ENCODE peak calls at places on chromosomes 7 and 10, in five cellular contexts. C is mesenchymal stem cell, O is H1, G is trophoblast cell, Z is IMR-90. Q is an unnamed sample.

GRCh38 chr7:116271980-116272886 is 61.9 kb downstream of the TES start:
- DNase-seq in Z (peak), O (no peak), G (peak), C (peak), Q (no peak)

GRCh38 chr10:95464280-95464679 is 96.9 kb downstream of the SORBS1 start:
- DNase-seq in O (no peak), C (no peak), Z (no peak), G (no peak), Q (no peak)

GRCh38 chr7:110246118-110246517 is 844.8 kb upstream of the LRRN3 start:
- DNase-seq in O (no peak), G (no peak), C (no peak), Z (no peak), Q (no peak)

GRCh38 chr7:105487559-105488218 is 34.4 kb downstream of the PUS7 start:
- DNase-seq in C (peak), Z (peak), G (peak), O (no peak), Q (peak)

GRCh38 chr10:117694251-117694650 is 151.7 kb downstream of the EMX2 start:
- DNase-seq in G (no peak), C (peak), Z (no peak), O (no peak), Q (no peak)

GRCh38 chr7:18978108-18978495 is 139.3 kb downstream of the TWIST1 start:
- DNase-seq in C (peak), Z (peak), O (no peak), G (no peak), Q (no peak)

GRCh38 chr7:131586259-131586658 is 29.8 kb upstream of the PODXL start:
- DNase-seq in C (no peak), G (no peak), Z (no peak), O (no peak), Q (no peak)

GRCh38 chr7:66255533-66256100 is 50.5 kb downstream of the TPST1 start:
- DNase-seq in G (no peak), C (peak), Z (peak), O (no peak), Q (no peak)

GRCh38 chr10:35789996-35790395 is 147.9 kb upstream of the FZD8 start:
- DNase-seq in G (no peak), O (no peak), Z (peak), C (peak), Q (no peak)

GRCh38 chr7:156892086-156892800 is 740 bp downstream of the LMBR1 start:
- DNase-seq in C (peak), O (no peak), G (no peak), Z (no peak), Q (peak)

GRCh38 chr7:22120391-22121053 is 174.8 kb upstream of the CDCA7L start:
- DNase-seq in G (no peak), C (no peak), Z (no peak), O (no peak), Q (no peak)

GRCh38 chr10:83612050-83612449 is 527.3 kb upstream of the GHITM start:
- DNase-seq in G (no peak), O (no peak), Z (peak), C (peak), Q (no peak)

GRCh38 chr10:77887631-77888355 is 38.8 kb downstream of the DLG5 start:
- DNase-seq in Z (no peak), O (no peak), G (no peak), C (no peak), Q (no peak)

GRCh38 chr7:116966606-116967005 is 13.3 kb downstream of the ST7 start:
- DNase-seq in G (no peak), C (no peak), Z (no peak), O (no peak), Q (no peak)

GRCh38 chr7:138247081-138247480 is 170.8 kb downstream of the AKR1D1 start:
- DNase-seq in C (no peak), Z (no peak), G (peak), O (no peak), Q (no peak)

GRCh38 chr10:69766161-69766910 is 35.4 kb upstream of the COL13A1 start:
- DNase-seq in O (no peak), Z (no peak), C (no peak), G (no peak), Q (no peak)

GRCh38 chr7:5423272-5423843 is at the start of gene TNRC18:
- DNase-seq in O (no peak), C (no peak), G (no peak), Z (no peak), Q (no peak)

GRCh38 chr7:5420108-5420840 is 3.4 kb downstream of the TNRC18 start:
- DNase-seq in Z (no peak), C (no peak), G (no peak), O (no peak), Q (no peak)

GRCh38 chr7:5422324-5423271 is 1.0 kb downstream of the TNRC18 start:
- DNase-seq in Z (peak), C (peak), O (no peak), G (no peak), Q (no peak)

GRCh38 chr7:5420841-5421625 is 2.6 kb downstream of the TNRC18 start:
- DNase-seq in Z (no peak), G (no peak), O (no peak), C (peak), Q (no peak)

GRCh38 chr7:5421626-5422323 is 1.9 kb downstream of the TNRC18 start:
- DNase-seq in G (no peak), O (no peak), Z (peak), C (peak), Q (no peak)
- H2BK120ac ChIP-seq in G (peak), O (no peak), Z (peak), C (peak), Q (peak)

DNA sequence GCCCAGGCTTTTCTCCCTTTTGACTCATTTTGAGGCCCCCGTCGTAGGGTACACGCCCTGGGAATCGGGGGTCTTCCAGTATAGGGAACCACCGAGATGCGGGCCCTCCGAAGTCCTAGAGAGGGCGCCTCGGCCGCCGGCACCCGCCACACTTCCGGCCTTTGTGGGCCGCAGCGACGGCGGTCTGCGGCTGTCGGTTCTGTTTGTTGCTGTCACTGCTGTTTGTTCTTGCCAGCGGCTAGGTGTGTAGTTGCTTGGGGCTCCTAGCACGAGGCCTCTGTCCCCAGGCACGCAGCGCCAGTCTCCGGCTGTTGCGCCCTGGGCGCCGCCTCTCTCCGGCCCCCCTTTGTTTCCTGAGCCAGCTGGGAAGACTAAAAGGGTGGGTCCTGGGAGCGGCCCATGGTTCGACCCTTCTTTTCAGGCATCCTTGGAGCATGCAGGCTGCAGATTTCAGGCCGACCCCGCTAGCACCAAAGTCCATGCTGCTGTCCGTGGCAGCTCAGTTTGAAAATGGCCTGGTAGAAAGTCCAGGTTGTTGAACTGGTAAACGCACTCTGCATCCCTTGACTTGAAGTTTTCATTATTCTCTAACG is 17.8 kb upstream of the ZKSCAN1 start:
- DNase-seq in Z (no peak), C (no peak), O (no peak), G (peak), Q (peak)
- H3K4me3 ChIP-seq in Z (peak), C (no peak), O (peak), G (peak), Q (peak)

DNA sequence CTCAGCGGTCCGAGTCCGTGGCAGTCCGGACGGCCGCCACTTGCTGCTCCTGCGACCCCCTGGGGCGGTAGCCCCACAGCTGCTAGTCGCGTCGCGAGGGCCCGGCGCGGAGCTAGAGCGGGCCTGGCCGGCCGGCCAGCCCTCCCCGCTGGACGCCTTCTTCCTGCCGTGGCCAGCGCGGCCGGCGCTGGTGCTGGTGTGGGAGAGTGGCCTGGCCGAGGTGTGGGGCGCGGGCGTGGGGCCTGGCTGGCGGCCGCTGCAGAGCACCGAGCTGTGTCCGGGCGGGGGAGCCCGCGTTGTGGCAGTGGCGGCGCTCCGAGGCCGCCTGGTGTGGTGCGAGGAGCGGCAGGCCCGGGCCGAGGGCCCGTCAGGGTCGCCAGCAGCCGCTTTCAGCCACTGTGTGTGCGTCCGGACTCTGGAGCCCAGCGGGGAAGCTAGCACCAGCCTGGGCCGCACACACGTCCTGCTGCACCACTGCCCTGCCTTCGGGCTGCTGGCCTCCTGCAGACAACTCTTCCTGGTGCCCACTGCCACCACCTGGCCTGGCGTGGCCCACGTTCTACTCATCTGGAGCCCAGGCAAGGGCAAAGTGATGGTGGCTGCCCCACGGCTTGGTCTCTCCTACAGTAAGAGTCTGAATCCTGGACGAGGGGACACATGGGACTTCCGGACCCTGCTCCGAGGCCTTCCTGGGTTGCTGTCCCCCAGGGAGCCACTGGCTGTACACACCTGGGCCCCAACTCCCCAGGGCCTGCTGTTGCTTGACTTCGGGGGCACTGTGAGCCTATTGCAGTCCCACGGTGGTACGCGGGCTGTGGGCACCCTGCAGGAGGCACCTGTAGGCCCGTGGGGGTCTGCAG is 642 bp downstream of the HPS6 start:
- DNase-seq in C (peak), O (no peak), Z (peak), G (peak), Q (peak)
- H3K14ac ChIP-seq in C (peak), O (no peak), Z (peak), G (peak), Q (peak)

GRCh38 chr7:90596745-90597526 is 815 bp downstream of the CDK14 start:
- DNase-seq in G (no peak), O (no peak), Z (peak), C (peak), Q (peak)
- H2BK120ac ChIP-seq in G (no peak), O (peak), Z (peak), C (peak), Q (peak)

GRCh38 chr7:48101880-48102448 is 12.9 kb downstream of the UPP1 start:
- DNase-seq in O (no peak), Z (no peak), G (no peak), C (no peak), Q (no peak)
- H3K4me3 ChIP-seq in O (no peak), Z (no peak), G (no peak), C (no peak), Q (no peak)

DNA sequence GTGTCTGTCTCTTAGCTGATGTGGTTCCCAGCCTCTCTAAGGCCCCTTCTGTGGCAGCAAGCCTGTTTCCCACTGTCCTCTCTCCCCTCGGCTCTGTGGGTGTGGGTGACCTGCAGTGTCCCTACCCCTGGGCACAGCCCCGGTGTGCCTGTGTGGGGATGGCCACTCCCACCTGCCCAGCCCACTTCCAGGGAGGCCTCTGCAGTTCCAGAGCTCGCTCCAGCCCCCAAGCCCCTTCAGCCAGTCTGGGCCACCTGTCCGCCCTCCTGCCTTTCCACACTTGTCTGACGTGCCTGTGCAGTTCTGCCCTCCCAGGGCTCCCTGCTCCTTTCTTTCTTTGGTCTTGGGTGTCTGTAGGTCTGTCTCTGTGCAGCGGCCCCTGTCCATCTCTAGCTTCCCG is 127.0 kb upstream of the PPIF start:
- DNase-seq in Z (no peak), O (no peak), G (no peak), C (no peak), Q (no peak)
- H3K14ac ChIP-seq in Z (no peak), O (no peak), G (no peak), C (peak), Q (no peak)